ENCODE peak calls at places on chromosomes 13 and 19, in four cellular contexts. One of them, this sample, is unnamed.

GRCh38 chr13:113098163-113098732 is 7.3 kb upstream of the F7 start:
- DNase-seq in A549: no peak
- DNase-seq in uterus: no peak
- DNase-seq in spleen: no peak
- DNase-seq in this sample: no peak

GRCh38 chr13:33312150-33312908 is 26.8 kb upstream of the STARD13 start:
- DNase-seq in A549: peak; percentile 13
- DNase-seq in uterus: no peak
- DNase-seq in spleen: no peak
- DNase-seq in this sample: no peak

GRCh38 chr13:48194392-48194754 is 38.6 kb upstream of the ITM2B start:
- DNase-seq in A549: no peak
- DNase-seq in uterus: no peak
- DNase-seq in spleen: no peak
- DNase-seq in this sample: no peak

GRCh38 chr13:66312312-66313087 is 917.6 kb downstream of the PCDH9 start:
- DNase-seq in A549: peak; percentile 91
- DNase-seq in uterus: no peak
- DNase-seq in spleen: no peak
- DNase-seq in this sample: no peak

GRCh38 chr13:42728507-42729180 is 52.7 kb upstream of the FAM216B start:
- DNase-seq in A549: no peak
- DNase-seq in uterus: no peak
- DNase-seq in spleen: no peak
- DNase-seq in this sample: no peak

GRCh38 chr13:32650705-32651311 is 64.6 kb downstream of the PDS5B start:
- DNase-seq in A549: peak; percentile 71
- DNase-seq in uterus: no peak
- DNase-seq in spleen: no peak
- DNase-seq in this sample: no peak

GRCh38 chr19:32363175-32363574 is 17.8 kb downstream of the ZNF507 start:
- DNase-seq in A549: peak; percentile 65
- DNase-seq in uterus: no peak
- DNase-seq in spleen: no peak
- DNase-seq in this sample: no peak

GRCh38 chr19:4660181-4660791 is 9.9 kb downstream of the MYDGF start:
- DNase-seq in A549: peak; percentile 50
- DNase-seq in uterus: no peak
- DNase-seq in spleen: no peak
- DNase-seq in this sample: no peak

GRCh38 chr19:10517361-10517759 is at the start of gene S1PR5:
- DNase-seq in A549: peak; percentile 35
- DNase-seq in uterus: no peak
- DNase-seq in spleen: no peak
- DNase-seq in this sample: no peak

GRCh38 chr19:43503501-43504425 is 783 bp downstream of the PHLDB3 start:
- DNase-seq in A549: peak; percentile 94
- DNase-seq in uterus: peak; percentile 99
- DNase-seq in spleen: peak; percentile 99
- DNase-seq in this sample: no peak

GRCh38 chr13:44160549-44161278 is 212.9 kb upstream of the SERP2 start:
- DNase-seq in A549: no peak
- DNase-seq in uterus: peak; percentile 50
- DNase-seq in spleen: no peak
- DNase-seq in this sample: no peak

GRCh38 chr13:94093652-94094310 is 385.7 kb downstream of the DCT start:
- DNase-seq in A549: no peak
- DNase-seq in uterus: no peak
- DNase-seq in spleen: no peak
- DNase-seq in this sample: no peak
- TF ChIP-seq POLR2A in A549: no peak
- TF ChIP-seq POLR2A in uterus: no peak
- TF ChIP-seq POLR2A in spleen: no peak
- TF ChIP-seq POLR2A in this sample: no peak

GRCh38 chr19:1855040-1855827 is 7.0 kb upstream of the REXO1 start:
- DNase-seq in A549: peak; percentile 91
- DNase-seq in uterus: peak; percentile 57
- DNase-seq in spleen: peak; percentile 99
- DNase-seq in this sample: no peak
- TF ChIP-seq POLR2A in A549: no peak
- TF ChIP-seq POLR2A in uterus: peak; percentile 19
- TF ChIP-seq POLR2A in spleen: peak; percentile 20
- TF ChIP-seq POLR2A in this sample: peak; percentile 22

GRCh38 chr19:52690395-52691214 is 44.2 kb downstream of the ZNF611 start:
- DNase-seq in A549: no peak
- DNase-seq in uterus: peak; percentile 94
- DNase-seq in spleen: peak; percentile 98
- DNase-seq in this sample: peak; percentile 96
- TF ChIP-seq POLR2A in A549: no peak
- TF ChIP-seq POLR2A in uterus: peak; percentile 94
- TF ChIP-seq POLR2A in spleen: no peak
- TF ChIP-seq POLR2A in this sample: peak; percentile 25

DNA sequence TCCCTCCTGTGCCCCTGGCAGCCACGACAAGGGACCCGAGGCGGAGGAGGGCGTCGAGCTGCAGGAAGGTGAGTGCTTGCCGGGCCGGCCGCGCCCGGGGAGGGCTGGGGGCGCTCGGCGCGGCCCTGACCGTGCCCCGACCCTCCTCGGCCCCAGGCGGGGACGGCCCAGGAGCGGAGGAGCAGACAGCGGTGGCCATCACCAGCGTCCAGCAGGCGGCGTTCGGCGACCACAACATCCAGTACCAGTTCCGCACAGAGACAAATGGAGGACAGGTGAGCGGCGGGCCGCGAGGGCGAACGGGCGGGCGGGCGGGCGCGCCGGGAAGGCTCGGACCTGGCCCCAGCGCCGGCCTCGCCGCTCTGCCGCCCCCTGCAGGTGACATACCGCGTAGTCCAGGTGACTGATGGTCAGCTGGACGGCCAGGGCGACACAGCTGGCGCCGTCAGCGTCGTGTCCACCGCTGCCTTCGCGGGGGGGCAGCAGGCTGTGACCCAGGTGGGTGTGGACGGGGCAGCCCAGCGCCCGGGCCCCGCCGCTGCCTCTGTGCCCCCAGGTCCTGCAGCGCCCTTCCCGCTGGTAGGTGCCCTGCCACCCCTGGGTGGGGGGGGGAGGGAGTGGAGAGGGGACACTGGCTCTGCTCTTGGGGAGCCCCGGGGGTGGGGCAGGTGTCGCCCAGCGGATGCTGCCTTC is 809 bp downstream of the USF2 start:
- DNase-seq in A549: peak; percentile 97
- DNase-seq in uterus: peak; percentile 82
- DNase-seq in spleen: peak; percentile 97
- DNase-seq in this sample: no peak
- TF ChIP-seq POLR2A in A549: no peak
- TF ChIP-seq POLR2A in uterus: no peak
- TF ChIP-seq POLR2A in spleen: no peak
- TF ChIP-seq POLR2A in this sample: no peak

GRCh38 chr19:53394974-53395839 is at the start of gene ZNF765:
- DNase-seq in A549: peak; percentile 93
- DNase-seq in uterus: peak; percentile 97
- DNase-seq in spleen: peak; percentile 98
- DNase-seq in this sample: peak; percentile 94
- TF ChIP-seq POLR2A in A549: peak; percentile 74
- TF ChIP-seq POLR2A in uterus: peak; percentile 46
- TF ChIP-seq POLR2A in spleen: no peak
- TF ChIP-seq POLR2A in this sample: no peak

GRCh38 chr19:23075031-23075733 is 41.6 kb upstream of the ZNF730 start:
- DNase-seq in A549: no peak
- DNase-seq in uterus: peak; percentile 61
- DNase-seq in spleen: peak; percentile 71
- DNase-seq in this sample: no peak
- TF ChIP-seq POLR2A in A549: no peak
- TF ChIP-seq POLR2A in uterus: no peak
- TF ChIP-seq POLR2A in spleen: no peak
- TF ChIP-seq POLR2A in this sample: no peak

DNA sequence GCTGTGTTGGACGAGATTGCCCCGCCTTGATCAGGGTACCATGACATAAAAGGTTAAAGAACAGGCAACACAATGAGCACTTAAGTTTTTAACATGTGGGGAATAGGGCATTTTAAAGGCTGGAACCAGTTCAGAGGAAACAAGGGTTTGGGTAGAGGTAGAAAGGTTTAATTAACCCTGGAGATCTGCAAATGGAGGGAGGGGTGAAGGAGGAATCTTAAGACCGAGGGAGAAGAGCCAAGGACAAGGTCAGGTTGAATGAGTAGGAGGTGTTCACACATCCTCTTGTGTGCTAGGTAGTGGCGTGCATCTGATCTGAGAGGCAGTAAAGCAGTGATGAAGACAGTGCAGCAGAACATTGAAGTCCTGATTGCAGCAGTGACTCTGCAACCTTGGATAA is 28.5 kb downstream of the SKA3 start:
- DNase-seq in A549: no peak
- DNase-seq in uterus: no peak
- DNase-seq in spleen: no peak
- DNase-seq in this sample: no peak
- TF ChIP-seq POLR2A in A549: no peak
- TF ChIP-seq POLR2A in uterus: no peak
- TF ChIP-seq POLR2A in spleen: no peak
- TF ChIP-seq POLR2A in this sample: no peak

This sample was measured in vagina.